ENCODE peak calls at places on chromosomes 11 and 22, in four cellular contexts. R is GM12892, S is transverse colon, C is HepG2. M is an unnamed sample.
A peak's percentile ranks its signal among the peaks of the same experiment; 100 is the strongest.

GRCh38 chr11:105903113-105903512 is 118.9 kb downstream of the MSANTD4 start:
- DNase-seq in R (no peak), C (no peak), S (no peak), M (no peak)

GRCh38 chr11:117391181-117391580 is 63.5 kb downstream of the CEP164 start:
- DNase-seq in C (no peak), R (no peak), S (no peak), M (no peak)

GRCh38 chr11:16960250-16960649 is 54.0 kb downstream of the PLEKHA7 start:
- DNase-seq in R (no peak), S (no peak), C (peak; percentile 56), M (no peak)

GRCh38 chr11:92838655-92839334 is 130.7 kb upstream of the MTNR1B start:
- DNase-seq in C (no peak), R (no peak), S (no peak), M (no peak)

GRCh38 chr22:26567610-26568009 is 22.3 kb downstream of the TPST2 start:
- DNase-seq in R (no peak), S (no peak), C (no peak), M (no peak)

GRCh38 chr11:86669424-86669823 is 3.0 kb downstream of the ME3 start:
- DNase-seq in R (no peak), C (no peak), S (no peak), M (no peak)

GRCh38 chr11:9688716-9689511 is 25.0 kb downstream of the SWAP70 start:
- DNase-seq in R (no peak), S (no peak), C (no peak), M (no peak)

GRCh38 chr22:23401910-23402274 is 178.2 kb downstream of the IGLL1 start:
- DNase-seq in S (no peak), C (no peak), R (no peak), M (no peak)

DNA sequence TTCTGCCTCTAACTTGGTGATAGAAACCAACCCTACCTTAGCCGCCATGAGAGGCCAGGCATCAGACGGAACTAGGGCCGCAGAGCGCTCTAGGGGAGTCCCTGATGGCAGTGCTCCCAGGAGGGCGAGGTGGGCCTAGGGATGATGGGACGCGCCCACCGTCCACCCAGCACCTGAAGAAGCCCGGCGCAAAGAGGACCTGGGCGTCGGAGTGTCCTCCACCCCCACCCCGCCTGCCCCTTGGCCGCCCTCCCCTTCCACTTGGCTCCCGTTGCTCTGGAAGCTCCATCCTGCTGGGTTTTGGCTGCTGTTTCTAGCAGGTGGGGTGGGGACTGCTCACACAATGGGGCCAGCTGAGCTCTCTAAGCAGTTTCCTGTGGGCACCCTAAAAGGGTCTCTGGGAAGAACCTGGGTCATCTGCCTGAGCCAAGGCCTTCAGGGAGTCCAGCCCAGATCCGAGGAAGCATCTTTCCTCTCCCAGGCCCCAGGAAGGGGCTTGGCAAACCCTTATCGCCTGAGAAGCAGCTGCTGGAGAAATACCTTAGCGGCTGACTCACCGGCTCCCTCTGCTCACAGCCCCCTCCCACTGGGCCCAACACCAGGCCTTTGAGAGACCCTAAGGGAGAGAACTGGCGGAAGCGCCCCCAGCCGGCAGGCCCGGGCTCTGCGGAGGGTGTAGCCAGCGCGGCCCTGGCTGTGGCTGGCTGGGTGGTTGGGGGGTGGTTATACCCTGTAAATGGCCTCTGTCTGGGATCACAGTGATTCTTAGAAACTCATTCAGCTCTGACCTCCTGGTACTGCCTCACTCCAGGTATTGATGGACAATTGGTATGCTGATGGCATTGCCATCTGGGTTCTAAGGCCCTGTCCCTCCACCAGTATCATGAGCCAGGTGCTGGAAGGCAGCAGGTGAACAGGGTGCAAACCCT is 19.3 kb downstream of the CREB3L1 start:
- DNase-seq in S (no peak), R (no peak), C (no peak), M (peak; percentile 86)
- TF ChIP-seq POLR2AphosphoS5 in S (no peak), R (no peak), C (no peak), M (peak; percentile 33)

GRCh38 chr11:69444381-69445130 is 36.9 kb upstream of the LINC01488 start:
- DNase-seq in R (no peak), C (peak; percentile 21), S (peak; percentile 40), M (peak; percentile 74)
- TF ChIP-seq POLR2AphosphoS5 in R (no peak), C (no peak), S (peak; percentile 57), M (no peak)

DNA sequence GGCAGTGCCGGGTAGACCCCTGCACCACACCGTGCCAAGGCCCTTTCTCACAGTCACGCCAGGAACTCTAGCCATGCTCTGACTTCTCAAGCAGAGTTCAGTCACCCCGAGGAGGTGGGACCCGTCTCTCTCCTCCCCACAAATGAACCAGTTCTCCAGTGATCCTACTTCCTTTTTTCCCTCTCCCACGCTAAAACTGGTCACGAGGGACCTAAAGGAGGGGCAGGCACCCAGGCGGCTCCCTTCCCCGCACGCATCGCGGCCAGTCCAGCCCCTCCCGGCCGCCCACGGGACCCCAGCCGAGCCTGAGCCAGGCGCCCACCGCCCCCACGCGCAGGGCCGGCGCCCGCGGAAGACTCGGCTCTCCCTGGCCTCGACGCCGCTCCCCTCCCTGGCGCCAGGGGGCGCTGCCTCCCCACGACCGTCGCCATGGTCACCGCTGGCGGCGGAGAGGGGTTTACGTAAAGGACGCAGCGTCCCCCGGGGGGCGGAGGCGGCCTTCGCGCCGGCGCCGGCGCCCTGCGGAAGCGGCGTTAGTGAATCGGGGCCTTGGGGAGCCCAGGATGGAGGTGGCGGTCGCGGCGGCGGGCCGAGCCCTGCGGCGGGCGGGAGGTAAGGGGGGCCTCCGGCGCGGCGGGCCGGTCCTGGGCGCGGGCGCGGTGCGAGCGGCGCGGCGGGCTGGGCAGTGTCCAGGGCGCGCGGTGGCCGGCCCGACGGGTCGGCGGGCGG is at the start of gene DAGLA:
- DNase-seq in R (peak; percentile 78), C (peak; percentile 49), S (peak; percentile 74), M (peak; percentile 90)
- TF ChIP-seq POLR2AphosphoS5 in R (no peak), C (no peak), S (peak; percentile 27), M (no peak)

GRCh38 chr11:2099523-2100316 is 39.5 kb downstream of the IGF2 start:
- DNase-seq in S (peak; percentile 65), C (no peak), R (no peak), M (no peak)
- TF ChIP-seq POLR2AphosphoS5 in S (no peak), C (no peak), R (no peak), M (no peak)

GRCh38 chr11:68028802-68029475 is 1.5 kb upstream of the NDUFS8 start:
- DNase-seq in R (no peak), C (no peak), S (no peak), M (no peak)

GRCh38 chr11:68032997-68033707 is 2.7 kb downstream of the NDUFS8 start:
- DNase-seq in S (no peak), C (no peak), R (no peak), M (no peak)

GRCh38 chr11:68031136-68031459 is 617 bp downstream of the NDUFS8 start:
- DNase-seq in S (no peak), C (no peak), R (no peak), M (no peak)

GRCh38 chr11:68032003-68032402 is 1.5 kb downstream of the NDUFS8 start:
- DNase-seq in C (no peak), R (no peak), S (no peak), M (no peak)

GRCh38 chr11:68030318-68031135 is at the start of gene NDUFS8:
- DNase-seq in R (peak; percentile 99), S (peak; percentile 97), C (peak; percentile 99), M (peak; percentile 96)
- TF ChIP-seq POLR2AphosphoS5 in R (peak; percentile 86), S (peak; percentile 85), C (peak; percentile 79), M (peak; percentile 72)

GRCh38 chr22:50293441-50294318 is 13.8 kb downstream of the PLXNB2 start:
- DNase-seq in S (peak; percentile 85), R (no peak), C (peak; percentile 87), M (peak; percentile 90)
- TF ChIP-seq POLR2AphosphoS5 in S (peak; percentile 77), R (no peak), C (peak; percentile 42), M (peak; percentile 22)

M was measured in H1.